ENCODE peak calls at places on chromosomes 3 and 15, in six cellular contexts. One of them, this sample, is unnamed.

GRCh38 chr15:47422901-47423300 is 294.4 kb upstream of the SEMA6D start:
- DNase-seq in dorsolateral prefrontal cortex: no peak
- DNase-seq in A549: no peak
- DNase-seq in skeletal muscle cell: no peak
- DNase-seq in CD8-positive, alpha-beta memory T cell: no peak
- DNase-seq in astrocyte: no peak
- DNase-seq in this sample: no peak

GRCh38 chr3:71444028-71444860 is 139.3 kb downstream of the FOXP1 start:
- DNase-seq in CD8-positive, alpha-beta memory T cell: peak
- DNase-seq in A549: no peak
- DNase-seq in dorsolateral prefrontal cortex: no peak
- DNase-seq in skeletal muscle cell: peak
- DNase-seq in astrocyte: peak
- DNase-seq in this sample: peak

GRCh38 chr3:194540268-194540937 is 53.6 kb upstream of the ATP13A3 start:
- DNase-seq in astrocyte: no peak
- DNase-seq in A549: no peak
- DNase-seq in skeletal muscle cell: no peak
- DNase-seq in dorsolateral prefrontal cortex: no peak
- DNase-seq in CD8-positive, alpha-beta memory T cell: no peak
- DNase-seq in this sample: no peak

GRCh38 chr3:47601310-47601709 is 22.6 kb upstream of the CSPG5 start:
- DNase-seq in skeletal muscle cell: no peak
- DNase-seq in CD8-positive, alpha-beta memory T cell: no peak
- DNase-seq in A549: no peak
- DNase-seq in dorsolateral prefrontal cortex: no peak
- DNase-seq in astrocyte: no peak
- DNase-seq in this sample: no peak

GRCh38 chr3:43330981-43331380 is 44.6 kb downstream of the SNRK start:
- DNase-seq in dorsolateral prefrontal cortex: no peak
- DNase-seq in CD8-positive, alpha-beta memory T cell: no peak
- DNase-seq in astrocyte: peak
- DNase-seq in A549: no peak
- DNase-seq in skeletal muscle cell: no peak
- DNase-seq in this sample: no peak

GRCh38 chr15:29713784-29714183 is 108.5 kb downstream of the TJP1 start:
- DNase-seq in A549: no peak
- DNase-seq in astrocyte: no peak
- DNase-seq in skeletal muscle cell: no peak
- DNase-seq in dorsolateral prefrontal cortex: no peak
- DNase-seq in CD8-positive, alpha-beta memory T cell: no peak
- DNase-seq in this sample: no peak

GRCh38 chr15:99584081-99584600 is 18.4 kb downstream of the MEF2A start:
- DNase-seq in CD8-positive, alpha-beta memory T cell: no peak
- DNase-seq in dorsolateral prefrontal cortex: no peak
- DNase-seq in astrocyte: no peak
- DNase-seq in A549: no peak
- DNase-seq in skeletal muscle cell: no peak
- DNase-seq in this sample: no peak

GRCh38 chr15:68630205-68630555 is 51.4 kb downstream of the CORO2B start:
- DNase-seq in A549: no peak
- DNase-seq in dorsolateral prefrontal cortex: no peak
- DNase-seq in skeletal muscle cell: no peak
- DNase-seq in CD8-positive, alpha-beta memory T cell: no peak
- DNase-seq in astrocyte: no peak
- DNase-seq in this sample: no peak

GRCh38 chr3:8954938-8955763 is 8.1 kb downstream of the RAD18 start:
- DNase-seq in dorsolateral prefrontal cortex: no peak
- DNase-seq in A549: no peak
- DNase-seq in CD8-positive, alpha-beta memory T cell: no peak
- DNase-seq in astrocyte: peak
- DNase-seq in skeletal muscle cell: no peak
- DNase-seq in this sample: no peak

GRCh38 chr3:35946857-35947514 is 307.7 kb downstream of the ARPP21 start:
- DNase-seq in CD8-positive, alpha-beta memory T cell: no peak
- DNase-seq in skeletal muscle cell: no peak
- DNase-seq in dorsolateral prefrontal cortex: no peak
- DNase-seq in astrocyte: no peak
- DNase-seq in A549: no peak
- DNase-seq in this sample: no peak

GRCh38 chr15:71811752-71812735 is 1.7 kb downstream of the NR2E3 start:
- DNase-seq in CD8-positive, alpha-beta memory T cell: no peak
- DNase-seq in dorsolateral prefrontal cortex: no peak
- DNase-seq in A549: no peak
- DNase-seq in astrocyte: no peak
- DNase-seq in skeletal muscle cell: no peak
- DNase-seq in this sample: no peak

GRCh38 chr3:174431717-174432116 is 427.4 kb upstream of the NAALADL2 start:
- DNase-seq in A549: no peak
- DNase-seq in astrocyte: peak
- DNase-seq in skeletal muscle cell: peak
- DNase-seq in CD8-positive, alpha-beta memory T cell: no peak
- DNase-seq in dorsolateral prefrontal cortex: no peak
- DNase-seq in this sample: no peak

GRCh38 chr3:182117583-182117982 is 405.9 kb downstream of the SOX2 start:
- DNase-seq in dorsolateral prefrontal cortex: no peak
- DNase-seq in A549: no peak
- DNase-seq in skeletal muscle cell: no peak
- DNase-seq in CD8-positive, alpha-beta memory T cell: no peak
- DNase-seq in astrocyte: peak
- DNase-seq in this sample: no peak

GRCh38 chr3:56987238-56987932 is 73.1 kb upstream of the SPATA12 start:
- DNase-seq in astrocyte: no peak
- DNase-seq in dorsolateral prefrontal cortex: peak
- DNase-seq in CD8-positive, alpha-beta memory T cell: no peak
- DNase-seq in skeletal muscle cell: no peak
- DNase-seq in A549: no peak
- DNase-seq in this sample: no peak

GRCh38 chr15:91965501-91966180 is 112.1 kb downstream of the SLCO3A1 start:
- DNase-seq in CD8-positive, alpha-beta memory T cell: peak
- DNase-seq in skeletal muscle cell: no peak
- DNase-seq in A549: peak
- DNase-seq in dorsolateral prefrontal cortex: no peak
- DNase-seq in astrocyte: peak
- DNase-seq in this sample: peak

GRCh38 chr3:53525765-53526761 is 31.7 kb downstream of the CACNA1D start:
- DNase-seq in astrocyte: peak
- DNase-seq in A549: no peak
- DNase-seq in skeletal muscle cell: peak
- DNase-seq in dorsolateral prefrontal cortex: no peak
- DNase-seq in CD8-positive, alpha-beta memory T cell: no peak
- DNase-seq in this sample: no peak

GRCh38 chr3:108527827-108528226 is 17.4 kb upstream of the MYH15 start:
- DNase-seq in CD8-positive, alpha-beta memory T cell: no peak
- DNase-seq in A549: no peak
- DNase-seq in skeletal muscle cell: no peak
- DNase-seq in astrocyte: no peak
- DNase-seq in dorsolateral prefrontal cortex: no peak
- DNase-seq in this sample: no peak

GRCh38 chr15:69509131-69509530 is 56.5 kb downstream of the RPLP1 start:
- DNase-seq in A549: no peak
- DNase-seq in CD8-positive, alpha-beta memory T cell: no peak
- DNase-seq in astrocyte: peak
- DNase-seq in dorsolateral prefrontal cortex: no peak
- DNase-seq in skeletal muscle cell: no peak
- DNase-seq in this sample: no peak

GRCh38 chr15:90145761-90146160 is 43.5 kb upstream of the IDH2 start:
- DNase-seq in dorsolateral prefrontal cortex: no peak
- DNase-seq in astrocyte: no peak
- DNase-seq in skeletal muscle cell: no peak
- DNase-seq in CD8-positive, alpha-beta memory T cell: no peak
- DNase-seq in A549: no peak
- DNase-seq in this sample: no peak

GRCh38 chr3:150055332-150055731 is 84.6 kb upstream of the PFN2 start:
- DNase-seq in A549: no peak
- DNase-seq in CD8-positive, alpha-beta memory T cell: no peak
- DNase-seq in skeletal muscle cell: no peak
- DNase-seq in dorsolateral prefrontal cortex: no peak
- DNase-seq in astrocyte: no peak
- DNase-seq in this sample: no peak

GRCh38 chr3:20480771-20481170 is 294.8 kb upstream of the SGO1 start:
- DNase-seq in skeletal muscle cell: no peak
- DNase-seq in CD8-positive, alpha-beta memory T cell: no peak
- DNase-seq in astrocyte: peak
- DNase-seq in A549: no peak
- DNase-seq in dorsolateral prefrontal cortex: no peak
- DNase-seq in this sample: no peak

GRCh38 chr15:43941071-43941470 is 114.3 kb downstream of the WDR76 start:
- DNase-seq in A549: no peak
- DNase-seq in skeletal muscle cell: no peak
- DNase-seq in astrocyte: no peak
- DNase-seq in CD8-positive, alpha-beta memory T cell: no peak
- DNase-seq in dorsolateral prefrontal cortex: no peak
- DNase-seq in this sample: no peak

GRCh38 chr3:46523556-46523955 is 25.8 kb downstream of the RTP3 start:
- DNase-seq in dorsolateral prefrontal cortex: no peak
- DNase-seq in skeletal muscle cell: no peak
- DNase-seq in astrocyte: no peak
- DNase-seq in CD8-positive, alpha-beta memory T cell: no peak
- DNase-seq in A549: no peak
- DNase-seq in this sample: no peak

GRCh38 chr15:60070838-60071493 is 66.9 kb downstream of the FOXB1 start:
- DNase-seq in A549: peak
- DNase-seq in astrocyte: peak
- DNase-seq in dorsolateral prefrontal cortex: no peak
- DNase-seq in skeletal muscle cell: peak
- DNase-seq in CD8-positive, alpha-beta memory T cell: no peak
- DNase-seq in this sample: peak
- H3K4me3 ChIP-seq in A549: no peak
- H3K4me3 ChIP-seq in astrocyte: peak
- H3K4me3 ChIP-seq in dorsolateral prefrontal cortex: no peak
- H3K4me3 ChIP-seq in skeletal muscle cell: no peak
- H3K4me3 ChIP-seq in CD8-positive, alpha-beta memory T cell: no peak
- H3K4me3 ChIP-seq in this sample: no peak

GRCh38 chr3:101925564-101925963 is 76.2 kb downstream of the NFKBIZ start:
- DNase-seq in CD8-positive, alpha-beta memory T cell: no peak
- DNase-seq in astrocyte: no peak
- DNase-seq in skeletal muscle cell: no peak
- DNase-seq in A549: peak
- DNase-seq in dorsolateral prefrontal cortex: no peak
- DNase-seq in this sample: no peak

GRCh38 chr3:101928890-101929289 is 79.6 kb downstream of the NFKBIZ start:
- DNase-seq in skeletal muscle cell: peak
- DNase-seq in CD8-positive, alpha-beta memory T cell: no peak
- DNase-seq in A549: peak
- DNase-seq in astrocyte: peak
- DNase-seq in dorsolateral prefrontal cortex: no peak
- DNase-seq in this sample: no peak

GRCh38 chr3:101932326-101933108 is 83.2 kb downstream of the NFKBIZ start:
- DNase-seq in CD8-positive, alpha-beta memory T cell: no peak
- DNase-seq in skeletal muscle cell: no peak
- DNase-seq in A549: no peak
- DNase-seq in astrocyte: no peak
- DNase-seq in dorsolateral prefrontal cortex: no peak
- DNase-seq in this sample: no peak

DNA sequence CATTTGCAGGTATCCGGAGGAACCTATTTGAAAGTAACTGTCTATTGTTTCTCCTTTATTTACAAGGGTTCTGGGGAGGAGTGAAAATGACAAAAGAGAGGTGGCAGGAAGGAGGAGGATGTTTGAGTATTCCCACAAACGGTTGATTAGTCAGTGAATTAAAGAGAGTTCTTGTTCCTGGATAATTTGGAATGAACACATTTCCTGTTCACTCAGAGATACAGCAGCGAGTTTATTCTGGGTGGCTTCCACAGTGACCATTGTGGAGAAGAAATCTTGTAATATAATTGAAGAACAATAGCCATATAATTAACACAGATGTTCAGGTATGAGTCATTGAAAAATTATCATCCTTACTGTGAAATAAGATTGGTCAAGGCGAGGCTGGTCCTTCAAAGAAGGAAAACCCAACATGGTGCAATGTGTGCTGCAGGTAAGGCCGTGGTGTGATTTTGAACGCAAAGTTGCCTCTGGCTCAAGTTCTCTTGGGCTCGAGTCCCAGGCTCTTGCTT is 77.3 kb downstream of the NFKBIZ start:
- DNase-seq in dorsolateral prefrontal cortex: no peak
- DNase-seq in CD8-positive, alpha-beta memory T cell: no peak
- DNase-seq in skeletal muscle cell: no peak
- DNase-seq in A549: no peak
- DNase-seq in astrocyte: peak
- DNase-seq in this sample: no peak
- H3K4me3 ChIP-seq in dorsolateral prefrontal cortex: no peak
- H3K4me3 ChIP-seq in CD8-positive, alpha-beta memory T cell: no peak
- H3K4me3 ChIP-seq in skeletal muscle cell: no peak
- H3K4me3 ChIP-seq in A549: no peak
- H3K4me3 ChIP-seq in astrocyte: no peak
- H3K4me3 ChIP-seq in this sample: no peak

DNA sequence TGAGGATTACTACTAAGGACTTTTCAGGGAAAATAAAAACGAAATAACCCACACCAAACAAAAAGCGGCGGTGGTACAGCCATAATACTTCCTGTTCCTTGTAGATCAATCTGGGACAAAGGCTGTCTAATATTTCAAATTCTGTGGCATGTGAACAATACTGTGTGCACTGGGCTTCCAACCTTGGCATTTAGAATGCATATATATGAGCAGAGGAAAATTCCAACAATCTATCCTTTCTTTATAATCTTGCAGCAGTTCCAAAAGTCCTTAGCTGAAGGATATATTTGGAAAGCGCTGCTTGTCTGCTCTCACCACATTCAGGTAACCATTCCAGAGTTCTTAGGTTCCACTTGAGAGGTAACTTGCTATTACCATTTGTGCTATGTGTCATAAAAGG is 231.7 kb downstream of the RBMS3 start:
- DNase-seq in dorsolateral prefrontal cortex: no peak
- DNase-seq in skeletal muscle cell: no peak
- DNase-seq in astrocyte: no peak
- DNase-seq in A549: no peak
- DNase-seq in CD8-positive, alpha-beta memory T cell: no peak
- DNase-seq in this sample: no peak
- H3K4me3 ChIP-seq in dorsolateral prefrontal cortex: no peak
- H3K4me3 ChIP-seq in skeletal muscle cell: no peak
- H3K4me3 ChIP-seq in astrocyte: no peak
- H3K4me3 ChIP-seq in A549: no peak
- H3K4me3 ChIP-seq in CD8-positive, alpha-beta memory T cell: no peak
- H3K4me3 ChIP-seq in this sample: no peak

GRCh38 chr15:40892449-40893012 is 1.7 kb upstream of the VPS18 start:
- DNase-seq in dorsolateral prefrontal cortex: no peak
- DNase-seq in A549: no peak
- DNase-seq in CD8-positive, alpha-beta memory T cell: no peak
- DNase-seq in astrocyte: no peak
- DNase-seq in skeletal muscle cell: no peak
- DNase-seq in this sample: no peak

GRCh38 chr15:40893733-40894688 is at the start of gene VPS18:
- DNase-seq in CD8-positive, alpha-beta memory T cell: peak
- DNase-seq in astrocyte: peak
- DNase-seq in dorsolateral prefrontal cortex: peak
- DNase-seq in A549: peak
- DNase-seq in skeletal muscle cell: peak
- DNase-seq in this sample: no peak

GRCh38 chr15:40894689-40895308 is 549 bp downstream of the VPS18 start:
- DNase-seq in astrocyte: peak
- DNase-seq in A549: peak
- DNase-seq in skeletal muscle cell: no peak
- DNase-seq in dorsolateral prefrontal cortex: peak
- DNase-seq in CD8-positive, alpha-beta memory T cell: peak
- DNase-seq in this sample: no peak

GRCh38 chr15:40891810-40892448 is 2.3 kb upstream of the VPS18 start:
- DNase-seq in skeletal muscle cell: no peak
- DNase-seq in astrocyte: no peak
- DNase-seq in dorsolateral prefrontal cortex: no peak
- DNase-seq in CD8-positive, alpha-beta memory T cell: no peak
- DNase-seq in A549: peak
- DNase-seq in this sample: no peak

GRCh38 chr15:40893019-40893723 is 1.1 kb upstream of the VPS18 start:
- DNase-seq in dorsolateral prefrontal cortex: no peak
- DNase-seq in astrocyte: no peak
- DNase-seq in CD8-positive, alpha-beta memory T cell: peak
- DNase-seq in skeletal muscle cell: no peak
- DNase-seq in A549: no peak
- DNase-seq in this sample: no peak
- H3K4me3 ChIP-seq in dorsolateral prefrontal cortex: peak
- H3K4me3 ChIP-seq in astrocyte: no peak
- H3K4me3 ChIP-seq in CD8-positive, alpha-beta memory T cell: no peak
- H3K4me3 ChIP-seq in skeletal muscle cell: no peak
- H3K4me3 ChIP-seq in A549: no peak
- H3K4me3 ChIP-seq in this sample: no peak

This sample was measured in keratinocyte.